ENCODE peak calls at places on chromosomes 5 and 9, in seven cellular contexts. Y, D, A, S, N, K and L are unnamed samples. For H3K36me3, the result is how much of the 10 kb centered on the place peaks cover.

GRCh38 chr9:124448019-124448418 is 2.2 kb upstream of the ADGRD2 start:
- DNase-seq in Y (no peak), D (no peak), A (no peak), S (no peak), N (no peak), K (no peak), L (no peak)

GRCh38 chr9:112334319-112334828 is 955 bp upstream of the PTBP3 start:
- DNase-seq in Y (peak), D (no peak), A (peak), S (no peak), N (peak), K (no peak), L (peak)

GRCh38 chr5:133820516-133820915 is 147.9 kb downstream of the C5orf15 start:
- DNase-seq in Y (no peak), D (no peak), A (peak), S (no peak), N (no peak), K (no peak), L (no peak)

GRCh38 chr5:159616967-159617366 is 286.7 kb upstream of the IL12B start:
- DNase-seq in Y (no peak), D (no peak), A (peak), S (no peak), N (no peak), K (peak), L (no peak)

GRCh38 chr5:4116834-4117233 is 521.2 kb downstream of the IRX1 start:
- DNase-seq in Y (no peak), D (no peak), A (no peak), S (no peak), N (no peak), K (peak), L (no peak)

GRCh38 chr5:53249529-53249928 is 140.0 kb upstream of the MOCS2 start:
- DNase-seq in Y (no peak), D (peak), A (peak), S (peak), N (peak), K (peak), L (no peak)

GRCh38 chr5:158777647-158778368 is 321.9 kb downstream of the EBF1 start:
- DNase-seq in Y (no peak), D (no peak), A (peak), S (peak), N (no peak), K (peak), L (no peak)

GRCh38 chr5:7856855-7857254 is 5.9 kb upstream of the CFAP90 start:
- DNase-seq in Y (no peak), D (no peak), A (peak), S (no peak), N (peak), K (peak), L (no peak)

GRCh38 chr5:8842906-8843590 is 702.8 kb downstream of the SEMA5A start:
- DNase-seq in Y (peak), D (no peak), A (peak), S (no peak), N (no peak), K (peak), L (peak)

GRCh38 chr9:96047116-96047639 is 171.7 kb downstream of the ERCC6L2 start:
- DNase-seq in Y (no peak), D (no peak), A (no peak), S (no peak), N (no peak), K (no peak), L (no peak)

GRCh38 chr9:107043886-107044285 is 180.9 kb downstream of the ZNF462 start:
- DNase-seq in Y (no peak), D (peak), A (no peak), S (no peak), N (no peak), K (no peak), L (no peak)

GRCh38 chr9:33295571-33295970 is 5.3 kb downstream of the NFX1 start:
- DNase-seq in Y (no peak), D (no peak), A (no peak), S (no peak), N (no peak), K (no peak), L (no peak)

GRCh38 chr9:111833941-111834340 is 39.2 kb upstream of the SHOC1 start:
- DNase-seq in Y (no peak), D (no peak), A (peak), S (no peak), N (no peak), K (peak), L (no peak)

GRCh38 chr9:111851536-111851935 is 45.1 kb upstream of the UGCG start:
- DNase-seq in Y (no peak), D (no peak), A (no peak), S (no peak), N (peak), K (no peak), L (no peak)

GRCh38 chr9:7799234-7799933 is at the start of gene DMAC1:
- DNase-seq in Y (peak), D (peak), A (peak), S (peak), N (peak), K (peak), L (peak)

GRCh38 chr9:96450613-96451544 is 910 bp downstream of the HABP4 start:
- DNase-seq in Y (peak), D (peak), A (peak), S (peak), N (peak), K (no peak), L (no peak)

GRCh38 chr5:125311743-125312142 is 565.3 kb upstream of the ZNF608 start:
- DNase-seq in Y (no peak), D (no peak), A (peak), S (no peak), N (no peak), K (peak), L (no peak)

GRCh38 chr9:114141553-114142548 is 13.5 kb upstream of the COL27A1 start:
- DNase-seq in Y (peak), D (no peak), A (peak), S (peak), N (no peak), K (peak), L (no peak)

GRCh38 chr9:107229146-107229545 is 53.9 kb upstream of the RAD23B start:
- DNase-seq in Y (no peak), D (no peak), A (no peak), S (no peak), N (no peak), K (no peak), L (no peak)

GRCh38 chr9:123401879-123402513 is 46.0 kb downstream of the CRB2 start:
- DNase-seq in Y (peak), D (no peak), A (peak), S (no peak), N (peak), K (peak), L (no peak)

GRCh38 chr9:100426532-100427365 is at the start of gene MSANTD3:
- DNase-seq in Y (no peak), D (peak), A (peak), S (peak), N (peak), K (peak), L (peak)

GRCh38 chr5:59149271-59149670 is 566.4 kb downstream of the RAB3C start:
- DNase-seq in Y (no peak), D (no peak), A (no peak), S (no peak), N (no peak), K (no peak), L (no peak)

GRCh38 chr9:69443178-69443577 is 118.2 kb downstream of the ENTREP1 start:
- DNase-seq in Y (no peak), D (no peak), A (no peak), S (no peak), N (no peak), K (no peak), L (no peak)

GRCh38 chr9:38287420-38287985 is 105.0 kb upstream of the ALDH1B1 start:
- DNase-seq in Y (no peak), D (no peak), A (no peak), S (no peak), N (peak), K (no peak), L (no peak)

GRCh38 chr5:39439582-39439981 is 14.8 kb upstream of the DAB2 start:
- DNase-seq in Y (no peak), D (no peak), A (no peak), S (no peak), N (no peak), K (no peak), L (no peak)

GRCh38 chr9:96020822-96021615 is 145.5 kb downstream of the ERCC6L2 start:
- DNase-seq in Y (peak), D (no peak), A (no peak), S (no peak), N (no peak), K (peak), L (no peak)

GRCh38 chr5:53425598-53426516 is 54.6 kb upstream of the FST start:
- DNase-seq in Y (peak), D (no peak), A (no peak), S (no peak), N (no peak), K (peak), L (peak)

GRCh38 chr5:93899026-93899600 is 157.7 kb upstream of the POU5F2 start:
- DNase-seq in Y (no peak), D (no peak), A (no peak), S (no peak), N (no peak), K (peak), L (no peak)

GRCh38 chr5:137218471-137218870 is 280.7 kb downstream of the SPOCK1 start:
- DNase-seq in Y (no peak), D (no peak), A (no peak), S (no peak), N (peak), K (peak), L (no peak)

GRCh38 chr5:163535290-163535689 is 29.9 kb downstream of the MAT2B start:
- DNase-seq in Y (no peak), D (no peak), A (no peak), S (no peak), N (no peak), K (no peak), L (no peak)

GRCh38 chr5:79263-79662 is 12.7 kb upstream of the PLEKHG4B start:
- DNase-seq in Y (no peak), D (no peak), A (no peak), S (no peak), N (no peak), K (no peak), L (no peak)

GRCh38 chr9:134882204-134882785 is 1.7 kb downstream of the FCN2 start:
- DNase-seq in Y (no peak), D (no peak), A (no peak), S (no peak), N (no peak), K (no peak), L (no peak)

GRCh38 chr5:128213340-128213739 is 129.8 kb downstream of the SLC12A2 start:
- DNase-seq in Y (peak), D (no peak), A (peak), S (no peak), N (peak), K (peak), L (no peak)

GRCh38 chr5:13976867-13977479 is 32.5 kb upstream of the DNAH5 start:
- DNase-seq in Y (no peak), D (no peak), A (peak), S (no peak), N (peak), K (peak), L (no peak)

GRCh38 chr9:26937816-26938371 is 9.1 kb downstream of the PLAA start:
- DNase-seq in Y (no peak), D (no peak), A (no peak), S (no peak), N (no peak), K (no peak), L (no peak)

GRCh38 chr9:26939934-26940711 is 6.9 kb downstream of the PLAA start:
- DNase-seq in Y (no peak), D (no peak), A (peak), S (no peak), N (no peak), K (no peak), L (no peak)

GRCh38 chr9:26945591-26945990 is 1.5 kb downstream of the PLAA start:
- DNase-seq in Y (no peak), D (no peak), A (no peak), S (no peak), N (no peak), K (no peak), L (no peak)

GRCh38 chr9:26935847-26936246 is 11.2 kb downstream of the PLAA start:
- DNase-seq in Y (no peak), D (no peak), A (no peak), S (no peak), N (no peak), K (no peak), L (no peak)

DNA sequence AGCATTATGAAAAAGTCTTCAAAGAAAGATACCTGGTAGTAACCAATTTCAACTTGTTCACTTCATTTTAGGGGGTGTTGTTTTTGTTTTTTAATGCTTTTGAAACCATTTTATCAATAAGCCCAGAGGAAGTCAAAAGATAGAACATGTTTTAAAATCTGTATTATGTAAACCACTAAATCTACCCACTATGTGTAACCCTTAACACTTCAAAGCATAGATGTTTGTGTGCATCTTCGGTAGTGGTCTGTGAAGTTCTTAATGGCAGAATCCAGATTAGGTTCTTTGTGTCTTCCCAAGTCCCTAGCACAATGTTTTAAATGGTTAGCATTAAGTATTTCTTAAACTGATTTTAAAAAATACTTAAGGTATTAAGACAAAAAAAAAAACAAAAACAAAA is 6.3 kb downstream of the PLAA start:
- DNase-seq in Y (no peak), D (no peak), A (no peak), S (no peak), N (no peak), K (no peak), L (no peak)
- TF ChIP-seq CTCF in Y (no peak), D (no peak), A (no peak), S (no peak), N (no peak), K (no peak), L (no peak)

DNA sequence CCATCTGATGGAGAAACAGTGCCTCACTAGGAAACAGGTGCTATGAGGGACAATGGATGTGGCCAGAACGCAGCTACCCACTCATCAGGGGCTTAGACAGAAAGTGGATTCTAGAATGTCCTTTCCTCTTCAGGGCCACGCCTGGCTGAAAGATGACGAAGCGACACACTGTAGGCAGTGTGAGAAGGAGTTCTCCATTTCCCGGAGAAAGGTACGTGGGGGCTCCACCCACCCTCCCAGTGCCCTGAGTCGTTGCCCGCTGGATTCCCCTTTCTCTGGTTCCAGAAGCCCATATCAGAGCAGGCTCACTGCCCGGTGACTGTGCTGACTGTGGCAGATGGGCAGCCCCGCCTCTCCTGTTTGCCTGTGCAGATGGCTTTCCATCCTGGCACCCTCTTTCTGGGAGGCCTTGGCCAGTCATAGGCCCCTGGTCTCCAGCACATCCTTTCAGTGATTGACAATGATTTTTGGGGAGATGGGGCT is 16.0 kb downstream of the HNRNPH1 start:
- DNase-seq in Y (no peak), D (peak), A (no peak), S (peak), N (no peak), K (no peak), L (no peak)
- H3K36me3 ChIP-seq in Y (under half), D (under half), A (under half), S (under half), N (under half), K (under half), L (under half)

DNA sequence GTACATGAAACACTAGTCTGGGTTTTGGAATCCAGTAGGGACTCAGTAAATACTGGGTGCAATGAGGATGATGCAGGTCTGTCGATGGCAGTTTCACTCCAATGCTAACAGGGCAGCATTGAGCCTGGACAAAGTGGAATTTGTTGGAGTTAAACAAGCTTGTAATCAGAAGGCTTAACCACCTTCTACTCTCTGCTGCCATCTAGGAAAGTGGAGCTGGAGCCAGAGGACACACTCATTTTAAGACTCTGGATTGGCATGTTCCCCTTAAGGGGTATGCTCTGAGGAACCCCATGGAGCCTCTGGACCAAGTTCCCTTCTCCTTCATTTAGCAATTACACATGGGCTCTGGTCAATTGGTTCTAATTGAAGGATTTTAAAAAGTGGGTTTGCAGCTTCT is 331.0 kb upstream of the ADAMTSL1 start:
- DNase-seq in Y (no peak), D (no peak), A (no peak), S (no peak), N (no peak), K (peak), L (no peak)
- TF ChIP-seq CTCF in Y (no peak), D (no peak), A (peak), S (no peak), N (no peak), K (peak), L (no peak)

DNA sequence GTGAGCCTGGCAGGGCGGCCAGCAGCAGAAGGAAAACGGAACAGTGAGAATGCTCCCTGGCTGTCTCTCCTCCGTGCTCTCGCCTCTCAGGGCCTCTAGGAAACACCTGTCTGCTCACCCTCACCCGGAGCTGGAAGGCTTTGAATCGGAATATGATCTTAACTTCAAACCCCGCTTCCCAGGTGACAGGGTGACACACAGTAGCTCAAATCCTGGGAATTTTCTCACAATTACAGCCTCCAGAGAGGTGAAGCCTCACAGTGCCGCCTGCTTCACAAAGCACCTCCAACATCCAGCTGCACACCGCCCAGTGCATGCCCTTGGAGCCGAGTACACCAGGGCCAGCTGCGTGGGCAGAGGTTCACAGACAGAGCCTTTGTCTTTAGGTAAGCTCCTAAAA is 12.5 kb downstream of the SEC16A start:
- DNase-seq in Y (no peak), D (no peak), A (no peak), S (no peak), N (no peak), K (no peak), L (no peak)
- H3K36me3 ChIP-seq in Y (half or more), D (half or more), A (half or more), S (half or more), N (under half), K (half or more), L (half or more)

GRCh38 chr5:145887217-145887616 is 14.4 kb upstream of the GRXCR2 start:
- DNase-seq in Y (no peak), D (no peak), A (peak), S (no peak), N (no peak), K (no peak), L (no peak)

GRCh38 chr5:145889611-145890010 is 16.8 kb upstream of the GRXCR2 start:
- DNase-seq in Y (no peak), D (no peak), A (no peak), S (no peak), N (no peak), K (no peak), L (no peak)

GRCh38 chr5:145887976-145888574 is 15.3 kb upstream of the GRXCR2 start:
- DNase-seq in Y (peak), D (no peak), A (peak), S (no peak), N (peak), K (peak), L (peak)
- TF ChIP-seq CTCF in Y (peak), D (no peak), A (peak), S (peak), N (peak), K (peak), L (peak)

DNA sequence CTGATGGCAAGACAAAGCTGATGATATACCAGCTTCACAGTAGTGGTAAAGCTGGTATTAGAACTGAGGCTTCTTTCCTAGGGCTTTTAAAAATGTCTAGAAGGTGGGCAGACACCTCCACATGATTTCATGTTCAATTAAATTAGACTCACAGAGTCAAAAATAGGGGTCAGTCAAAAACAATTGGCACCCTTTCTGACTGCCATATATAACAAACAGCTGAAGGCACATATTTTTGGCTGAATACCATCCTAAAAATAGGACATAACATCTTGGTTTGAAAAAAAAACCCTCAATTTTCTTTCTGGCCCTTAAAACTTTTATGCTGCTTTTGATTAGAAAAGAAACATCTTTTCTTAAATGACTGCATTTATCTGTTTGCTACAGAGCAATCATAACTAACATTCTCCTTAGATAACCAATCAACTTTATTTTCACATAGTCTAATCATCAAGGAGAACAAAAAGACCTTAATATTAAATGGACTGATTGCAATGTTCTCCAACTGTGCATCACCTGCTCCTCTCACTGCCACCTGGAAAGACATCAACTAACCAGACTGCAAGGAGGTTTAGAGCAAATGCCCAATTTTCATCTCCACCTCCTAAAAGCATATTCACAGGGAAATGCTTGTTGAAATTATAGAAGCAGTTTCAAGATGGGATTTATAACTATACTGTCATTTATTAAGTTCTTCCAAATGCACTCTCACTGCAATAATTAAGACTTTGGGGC is 3.2 kb downstream of the SGTB start:
- DNase-seq in Y (no peak), D (no peak), A (no peak), S (no peak), N (no peak), K (no peak), L (no peak)
- H3K36me3 ChIP-seq in Y (under half), D (under half), A (under half), S (under half), N (under half), K (under half), L (under half)

GRCh38 chr9:12666813-12667212 is 26.4 kb upstream of the TYRP1 start:
- DNase-seq in Y (no peak), D (no peak), A (no peak), S (no peak), N (no peak), K (peak), L (no peak)
- TF ChIP-seq CTCF in Y (no peak), D (no peak), A (no peak), S (no peak), N (peak), K (peak), L (no peak)

GRCh38 chr5:157544623-157544989 is 31.0 kb downstream of the ADAM19 start:
- DNase-seq in Y (no peak), D (no peak), A (no peak), S (no peak), N (no peak), K (no peak), L (no peak)
- H3K36me3 ChIP-seq in Y (under half), D (under half), A (under half), S (under half), N (under half), K (under half), L (under half)